ENCODE peak calls at places on chromosomes 4 and X, in six cellular contexts. One of them, this sample, is unnamed.

GRCh38 chr4:97923096-97923495 is 220.2 kb downstream of the STPG2 start:
- DNase-seq in K562: no peak
- DNase-seq in GM12878: no peak
- DNase-seq in GM12891: no peak
- DNase-seq in HepG2: no peak
- DNase-seq in H1: no peak
- DNase-seq in this sample: no peak

GRCh38 chr4:148845609-148846008 is 403.4 kb upstream of the NR3C2 start:
- DNase-seq in HepG2: no peak
- DNase-seq in GM12878: no peak
- DNase-seq in H1: no peak
- DNase-seq in GM12891: no peak
- DNase-seq in K562: no peak
- DNase-seq in this sample: no peak

GRCh38 chr4:113603926-113604325 is 157.6 kb downstream of the CAMK2D start:
- DNase-seq in GM12878: no peak
- DNase-seq in H1: no peak
- DNase-seq in GM12891: no peak
- DNase-seq in K562: no peak
- DNase-seq in HepG2: no peak
- DNase-seq in this sample: no peak

GRCh38 chr4:70901607-70901983 is 574 bp upstream of the MOB1B start:
- DNase-seq in K562: no peak
- DNase-seq in H1: no peak
- DNase-seq in GM12878: no peak
- DNase-seq in GM12891: no peak
- DNase-seq in HepG2: peak
- DNase-seq in this sample: no peak

GRCh38 chr4:60723796-60724195 is 476.3 kb upstream of the ADGRL3 start:
- DNase-seq in GM12891: no peak
- DNase-seq in GM12878: no peak
- DNase-seq in K562: no peak
- DNase-seq in H1: no peak
- DNase-seq in HepG2: no peak
- DNase-seq in this sample: no peak

GRCh38 chrX:77900688-77901087 is 1.4 kb downstream of the COX7B start:
- DNase-seq in HepG2: no peak
- DNase-seq in K562: no peak
- DNase-seq in GM12878: no peak
- DNase-seq in H1: no peak
- DNase-seq in GM12891: no peak
- DNase-seq in this sample: no peak

GRCh38 chr4:140152015-140152703 is 1.8 kb downstream of the MAML3 start:
- DNase-seq in GM12878: no peak
- DNase-seq in K562: peak
- DNase-seq in GM12891: peak
- DNase-seq in H1: no peak
- DNase-seq in HepG2: no peak
- DNase-seq in this sample: peak

GRCh38 chr4:186702297-186702696 is 21.4 kb downstream of the FAT1 start:
- DNase-seq in H1: no peak
- DNase-seq in GM12891: no peak
- DNase-seq in GM12878: no peak
- DNase-seq in HepG2: peak
- DNase-seq in K562: no peak
- DNase-seq in this sample: no peak

GRCh38 chr4:70714061-70714468 is 7.7 kb upstream of the RUFY3 start:
- DNase-seq in GM12878: no peak
- DNase-seq in K562: no peak
- DNase-seq in GM12891: no peak
- DNase-seq in HepG2: peak
- DNase-seq in H1: no peak
- DNase-seq in this sample: no peak

GRCh38 chr4:51923343-51923742 is 80.4 kb downstream of the DCUN1D4 start:
- DNase-seq in GM12891: no peak
- DNase-seq in H1: no peak
- DNase-seq in K562: no peak
- DNase-seq in HepG2: peak
- DNase-seq in GM12878: no peak
- DNase-seq in this sample: no peak

GRCh38 chrX:17580529-17581155 is 156.7 kb upstream of the SCML1 start:
- DNase-seq in GM12891: no peak
- DNase-seq in H1: no peak
- DNase-seq in HepG2: no peak
- DNase-seq in K562: no peak
- DNase-seq in GM12878: no peak
- DNase-seq in this sample: no peak

GRCh38 chr4:5773271-5773555 is 62.2 kb downstream of the EVC start:
- DNase-seq in K562: no peak
- DNase-seq in H1: no peak
- DNase-seq in GM12891: no peak
- DNase-seq in HepG2: no peak
- DNase-seq in GM12878: no peak
- DNase-seq in this sample: no peak

GRCh38 chr4:153209410-153209809 is 5.2 kb downstream of the TRIM2 start:
- DNase-seq in HepG2: peak
- DNase-seq in GM12878: no peak
- DNase-seq in K562: no peak
- DNase-seq in GM12891: no peak
- DNase-seq in H1: no peak
- DNase-seq in this sample: no peak

GRCh38 chr4:104436542-104436941 is 58.2 kb downstream of the CXXC4 start:
- DNase-seq in HepG2: no peak
- DNase-seq in H1: no peak
- DNase-seq in GM12891: no peak
- DNase-seq in K562: no peak
- DNase-seq in GM12878: no peak
- DNase-seq in this sample: no peak

GRCh38 chr4:138659640-138660325 is 355.8 kb upstream of the NOCT start:
- DNase-seq in K562: no peak
- DNase-seq in GM12878: no peak
- DNase-seq in GM12891: no peak
- DNase-seq in HepG2: no peak
- DNase-seq in H1: peak
- DNase-seq in this sample: no peak

GRCh38 chrX:140762061-140762460 is 52.5 kb downstream of the LINC00632 start:
- DNase-seq in H1: no peak
- DNase-seq in GM12891: peak
- DNase-seq in GM12878: no peak
- DNase-seq in HepG2: peak
- DNase-seq in K562: peak
- DNase-seq in this sample: no peak

GRCh38 chr4:94159790-94160189 is 47.9 kb upstream of the SMARCAD1 start:
- DNase-seq in GM12878: no peak
- DNase-seq in K562: no peak
- DNase-seq in HepG2: no peak
- DNase-seq in GM12891: no peak
- DNase-seq in H1: no peak
- DNase-seq in this sample: no peak

DNA sequence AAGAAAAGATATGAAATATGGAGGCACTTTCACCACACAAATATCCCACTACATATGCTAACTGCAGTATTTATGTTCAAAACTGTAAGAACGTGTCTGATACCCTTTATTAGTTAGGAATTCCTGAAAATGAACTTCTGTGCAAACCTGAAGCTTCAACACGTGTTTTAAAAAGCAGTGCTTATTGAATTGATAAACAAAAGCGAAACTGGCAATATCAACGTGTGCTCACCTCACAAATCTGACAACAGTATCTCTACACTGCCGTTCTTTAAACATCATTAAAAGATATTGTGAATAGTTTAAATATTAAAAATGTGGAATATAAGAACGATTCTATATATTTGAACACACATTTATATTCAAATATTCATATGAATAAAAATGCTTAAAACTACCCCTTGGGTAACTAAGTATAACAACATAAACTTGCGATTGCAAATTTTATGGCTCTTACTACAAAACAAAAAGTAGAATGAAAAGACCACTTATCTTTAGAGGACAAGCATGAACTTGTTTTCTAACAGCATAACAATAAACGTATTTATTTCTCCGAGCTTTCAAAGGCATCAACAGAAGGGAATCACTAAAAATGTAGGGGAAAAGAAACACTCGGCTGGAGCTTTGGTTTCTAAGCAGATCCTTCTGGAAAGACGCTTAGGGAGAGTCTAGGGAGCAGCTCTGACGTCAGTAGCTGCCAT is at the start of gene LRP2BP:
- DNase-seq in GM12878: peak
- DNase-seq in HepG2: peak
- DNase-seq in H1: no peak
- DNase-seq in K562: no peak
- DNase-seq in GM12891: no peak
- DNase-seq in this sample: no peak
- TF ChIP-seq POLR2A in GM12878: no peak
- TF ChIP-seq POLR2A in HepG2: no peak
- TF ChIP-seq POLR2A in H1: no peak
- TF ChIP-seq POLR2A in K562: no peak
- TF ChIP-seq POLR2A in GM12891: no peak
- TF ChIP-seq POLR2A in this sample: no peak

GRCh38 chr4:38668203-38668602 is 4.2 kb downstream of the KLF3 start:
- DNase-seq in GM12891: no peak
- DNase-seq in GM12878: no peak
- DNase-seq in HepG2: no peak
- DNase-seq in K562: no peak
- DNase-seq in H1: no peak
- DNase-seq in this sample: no peak

GRCh38 chr4:38665846-38666490 is 2.0 kb downstream of the KLF3 start:
- DNase-seq in GM12878: no peak
- DNase-seq in HepG2: no peak
- DNase-seq in GM12891: no peak
- DNase-seq in K562: no peak
- DNase-seq in H1: no peak
- DNase-seq in this sample: no peak

GRCh38 chr4:38669233-38669632 is 5.2 kb downstream of the KLF3 start:
- DNase-seq in GM12891: no peak
- DNase-seq in GM12878: no peak
- DNase-seq in HepG2: no peak
- DNase-seq in K562: no peak
- DNase-seq in H1: no peak
- DNase-seq in this sample: no peak

GRCh38 chr4:38664704-38665401 is 854 bp downstream of the KLF3 start:
- DNase-seq in H1: no peak
- DNase-seq in HepG2: peak
- DNase-seq in GM12878: no peak
- DNase-seq in K562: peak
- DNase-seq in GM12891: no peak
- DNase-seq in this sample: no peak

DNA sequence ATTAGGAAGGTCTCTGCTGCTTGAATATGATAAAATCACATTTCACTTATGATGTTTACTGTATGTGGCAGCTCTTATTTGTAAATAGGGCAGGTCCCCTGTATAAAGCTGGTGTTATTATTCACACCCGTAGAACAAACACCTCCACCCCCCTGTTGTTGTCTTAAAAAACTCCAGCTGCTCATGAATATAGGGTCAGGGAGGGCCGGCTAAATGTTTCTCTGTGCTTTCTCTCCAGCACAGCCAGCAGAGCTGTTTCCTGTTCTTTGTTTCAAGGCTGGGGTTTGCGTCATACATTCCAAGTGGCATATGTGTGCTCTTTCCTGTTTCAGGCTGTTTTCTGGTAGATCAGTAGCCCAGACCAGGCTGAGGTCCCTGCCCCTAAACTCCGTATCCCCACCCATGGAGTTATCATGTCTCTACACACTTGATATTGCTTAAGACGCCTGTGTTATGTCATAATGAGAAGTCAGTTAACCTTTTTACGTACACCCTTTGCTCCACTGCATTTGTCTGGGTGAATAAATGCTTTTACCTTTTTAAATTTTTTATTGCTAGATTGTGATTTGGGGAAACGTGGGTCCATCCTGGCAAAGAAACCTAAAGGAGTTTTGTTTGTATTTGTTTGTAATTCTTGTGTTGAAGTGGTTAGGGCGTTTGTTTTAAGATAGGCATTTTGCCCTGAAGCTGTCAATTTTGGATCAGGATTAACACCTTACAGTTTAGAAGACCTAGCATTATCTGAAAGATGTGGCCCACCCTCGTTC is 3.2 kb downstream of the KLF3 start:
- DNase-seq in H1: peak
- DNase-seq in K562: peak
- DNase-seq in HepG2: peak
- DNase-seq in GM12891: no peak
- DNase-seq in GM12878: no peak
- DNase-seq in this sample: no peak
- TF ChIP-seq POLR2AphosphoS5 in H1: peak
- TF ChIP-seq POLR2AphosphoS5 in K562: peak
- TF ChIP-seq POLR2AphosphoS5 in HepG2: peak
- TF ChIP-seq POLR2AphosphoS5 in GM12891: peak
- TF ChIP-seq POLR2AphosphoS5 in GM12878: no peak
- TF ChIP-seq POLR2AphosphoS5 in this sample: no peak

GRCh38 chrX:39841604-39842003 is 256.2 kb downstream of the BCOR start:
- DNase-seq in HepG2: no peak
- DNase-seq in H1: no peak
- DNase-seq in GM12878: no peak
- DNase-seq in GM12891: no peak
- DNase-seq in K562: no peak
- DNase-seq in this sample: no peak
- TF ChIP-seq TAF1 in HepG2: no peak
- TF ChIP-seq TAF1 in H1: no peak
- TF ChIP-seq TAF1 in GM12878: no peak
- TF ChIP-seq TAF1 in GM12891: no peak
- TF ChIP-seq TAF1 in K562: no peak
- TF ChIP-seq TAF1 in this sample: no peak

GRCh38 chr4:23763559-23763958 is 126.3 kb downstream of the PPARGC1A start:
- DNase-seq in K562: no peak
- DNase-seq in GM12891: no peak
- DNase-seq in H1: no peak
- DNase-seq in HepG2: peak
- DNase-seq in GM12878: no peak
- DNase-seq in this sample: no peak

GRCh38 chr4:23759066-23759465 is 130.8 kb downstream of the PPARGC1A start:
- DNase-seq in H1: no peak
- DNase-seq in K562: no peak
- DNase-seq in GM12878: no peak
- DNase-seq in GM12891: no peak
- DNase-seq in HepG2: no peak
- DNase-seq in this sample: no peak

GRCh38 chr4:23768541-23768940 is 121.3 kb downstream of the PPARGC1A start:
- DNase-seq in GM12891: no peak
- DNase-seq in HepG2: no peak
- DNase-seq in GM12878: no peak
- DNase-seq in H1: no peak
- DNase-seq in K562: no peak
- DNase-seq in this sample: no peak

GRCh38 chr4:23766334-23766733 is 123.5 kb downstream of the PPARGC1A start:
- DNase-seq in H1: no peak
- DNase-seq in HepG2: peak
- DNase-seq in GM12878: no peak
- DNase-seq in GM12891: no peak
- DNase-seq in K562: no peak
- DNase-seq in this sample: no peak

DNA sequence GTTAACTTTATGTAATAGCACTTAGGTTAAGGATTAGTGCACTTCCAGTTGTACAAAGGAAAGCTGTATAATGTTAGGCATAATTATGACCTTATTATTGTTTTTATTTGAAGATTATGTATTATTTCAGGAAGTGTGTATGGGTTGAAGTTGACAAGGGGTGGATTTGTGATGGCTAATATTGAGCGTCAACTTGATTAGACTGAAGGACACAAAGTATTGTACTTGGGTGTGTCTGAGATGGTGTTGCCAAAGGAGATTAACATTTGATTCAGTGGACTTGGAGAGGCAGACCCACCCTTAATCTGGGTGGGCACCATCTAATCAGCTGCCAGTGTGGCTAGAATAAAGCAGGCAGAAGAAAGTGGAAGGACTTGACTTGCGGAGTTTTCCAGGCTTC is 127.3 kb downstream of the PPARGC1A start:
- DNase-seq in GM12891: no peak
- DNase-seq in GM12878: no peak
- DNase-seq in HepG2: no peak
- DNase-seq in K562: no peak
- DNase-seq in H1: no peak
- DNase-seq in this sample: no peak
- TF ChIP-seq POLR2A in GM12891: no peak
- TF ChIP-seq POLR2A in GM12878: no peak
- TF ChIP-seq POLR2A in HepG2: no peak
- TF ChIP-seq POLR2A in K562: no peak
- TF ChIP-seq POLR2A in H1: no peak
- TF ChIP-seq POLR2A in this sample: no peak

This sample was measured in GM12892.